ENCODE peak calls at places on chromosomes 3 and 15, in six cellular contexts. K is frontal cortex, H is OCI-LY7, P is NCI-H345, A is testis, G is upper lobe of right lung. I is an unnamed sample.

GRCh38 chr3:64140651-64141050 is 84.6 kb downstream of the PRICKLE2 start:
- DNase-seq in K (no peak), H (no peak), P (no peak), A (no peak), G (no peak), I (peak)

GRCh38 chr15:37101634-37102314 is 1.4 kb upstream of the MEIS2 start:
- DNase-seq in K (no peak), H (peak), P (peak), A (peak), G (peak), I (peak)

GRCh38 chr3:158105710-158106438 is at the start of gene SHOX2:
- DNase-seq in K (no peak), H (peak), P (peak), A (peak), G (peak), I (peak)

GRCh38 chr3:141114179-141114745 is 63.1 kb downstream of the SPSB4 start:
- DNase-seq in K (no peak), H (no peak), P (no peak), A (no peak), G (no peak), I (no peak)

GRCh38 chr3:196688349-196688748 is 23.7 kb downstream of the CEP19 start:
- DNase-seq in K (peak), H (no peak), P (no peak), A (no peak), G (peak), I (peak)

GRCh38 chr3:62622553-62623174 is 249.3 kb upstream of the FEZF2 start:
- DNase-seq in K (peak), H (peak), P (peak), A (peak), G (no peak), I (peak)

GRCh38 chr3:98991393-98991792 is 89.9 kb upstream of the DCBLD2 start:
- DNase-seq in K (no peak), H (peak), P (no peak), A (no peak), G (no peak), I (no peak)

GRCh38 chr3:43855674-43856299 is 165.0 kb downstream of the ABHD5 start:
- DNase-seq in K (no peak), H (peak), P (peak), A (peak), G (peak), I (peak)

GRCh38 chr3:101381809-101382208 is 61.4 kb upstream of the IMPG2 start:
- DNase-seq in K (no peak), H (peak), P (peak), A (no peak), G (no peak), I (peak)